ENCODE peak calls at places on chromosomes 12 and 14, in four cellular contexts. One of them, this sample, is unnamed.
A peak's percentile ranks its signal among the peaks of the same experiment; 100 is the strongest.

GRCh38 chr12:104138747-104139186 is 757 bp upstream of the NFYB start:
- DNase-seq in NCI-H524: no peak
- DNase-seq in stimulated activated CD8-positive, alpha-beta memory T cell treated with anti-CD3 and anti-CD28 coated beads, Interleukin-4, amount 100 ng/mL, for 1 hour: no peak
- DNase-seq in osteoblast: peak; percentile 51
- DNase-seq in this sample: no peak

GRCh38 chr14:105528197-105528858 is 1.9 kb downstream of the TMEM121 start:
- DNase-seq in NCI-H524: peak; percentile 55
- DNase-seq in stimulated activated CD8-positive, alpha-beta memory T cell treated with anti-CD3 and anti-CD28 coated beads, Interleukin-4, amount 100 ng/mL, for 1 hour: peak; percentile 60
- DNase-seq in osteoblast: peak; percentile 100
- DNase-seq in this sample: peak; percentile 61

GRCh38 chr12:53123578-53124351 is 20.5 kb downstream of the SOAT2 start:
- DNase-seq in NCI-H524: no peak
- DNase-seq in stimulated activated CD8-positive, alpha-beta memory T cell treated with anti-CD3 and anti-CD28 coated beads, Interleukin-4, amount 100 ng/mL, for 1 hour: no peak
- DNase-seq in osteoblast: peak; percentile 98
- DNase-seq in this sample: no peak

GRCh38 chr12:119804011-119804641 is 73.0 kb downstream of the CIT start:
- DNase-seq in NCI-H524: no peak
- DNase-seq in stimulated activated CD8-positive, alpha-beta memory T cell treated with anti-CD3 and anti-CD28 coated beads, Interleukin-4, amount 100 ng/mL, for 1 hour: no peak
- DNase-seq in osteoblast: peak; percentile 86
- DNase-seq in this sample: no peak

GRCh38 chr14:100056964-100057817 is 8.0 kb upstream of the EVL start:
- DNase-seq in NCI-H524: no peak
- DNase-seq in stimulated activated CD8-positive, alpha-beta memory T cell treated with anti-CD3 and anti-CD28 coated beads, Interleukin-4, amount 100 ng/mL, for 1 hour: no peak
- DNase-seq in osteoblast: peak; percentile 67
- DNase-seq in this sample: no peak

GRCh38 chr12:47017901-47018479 is 61.4 kb upstream of the PCED1B start:
- DNase-seq in NCI-H524: no peak
- DNase-seq in stimulated activated CD8-positive, alpha-beta memory T cell treated with anti-CD3 and anti-CD28 coated beads, Interleukin-4, amount 100 ng/mL, for 1 hour: no peak
- DNase-seq in osteoblast: no peak
- DNase-seq in this sample: no peak

GRCh38 chr14:29861996-29862395 is 65.7 kb downstream of the PRKD1 start:
- DNase-seq in NCI-H524: no peak
- DNase-seq in stimulated activated CD8-positive, alpha-beta memory T cell treated with anti-CD3 and anti-CD28 coated beads, Interleukin-4, amount 100 ng/mL, for 1 hour: no peak
- DNase-seq in osteoblast: no peak
- DNase-seq in this sample: no peak

GRCh38 chr14:87864356-87865230 is 128.4 kb downstream of the GALC start:
- DNase-seq in NCI-H524: no peak
- DNase-seq in stimulated activated CD8-positive, alpha-beta memory T cell treated with anti-CD3 and anti-CD28 coated beads, Interleukin-4, amount 100 ng/mL, for 1 hour: no peak
- DNase-seq in osteoblast: no peak
- DNase-seq in this sample: no peak

GRCh38 chr14:99166506-99166905 is 105.5 kb downstream of the BCL11B start:
- DNase-seq in NCI-H524: no peak
- DNase-seq in stimulated activated CD8-positive, alpha-beta memory T cell treated with anti-CD3 and anti-CD28 coated beads, Interleukin-4, amount 100 ng/mL, for 1 hour: no peak
- DNase-seq in osteoblast: peak; percentile 38
- DNase-seq in this sample: no peak

GRCh38 chr12:120668797-120669054 is 18.2 kb upstream of the MLEC start:
- DNase-seq in NCI-H524: no peak
- DNase-seq in stimulated activated CD8-positive, alpha-beta memory T cell treated with anti-CD3 and anti-CD28 coated beads, Interleukin-4, amount 100 ng/mL, for 1 hour: no peak
- DNase-seq in osteoblast: no peak
- DNase-seq in this sample: no peak

GRCh38 chr14:105267820-105268548 is 19.7 kb downstream of the BTBD6 start:
- DNase-seq in NCI-H524: no peak
- DNase-seq in stimulated activated CD8-positive, alpha-beta memory T cell treated with anti-CD3 and anti-CD28 coated beads, Interleukin-4, amount 100 ng/mL, for 1 hour: no peak
- DNase-seq in osteoblast: peak; percentile 93
- DNase-seq in this sample: no peak

GRCh38 chr14:104155513-104155912 is 17.1 kb downstream of the KIF26A start:
- DNase-seq in NCI-H524: no peak
- DNase-seq in stimulated activated CD8-positive, alpha-beta memory T cell treated with anti-CD3 and anti-CD28 coated beads, Interleukin-4, amount 100 ng/mL, for 1 hour: no peak
- DNase-seq in osteoblast: no peak
- DNase-seq in this sample: no peak

GRCh38 chr12:124629799-124630198 is 62.4 kb upstream of the NCOR2 start:
- DNase-seq in NCI-H524: no peak
- DNase-seq in stimulated activated CD8-positive, alpha-beta memory T cell treated with anti-CD3 and anti-CD28 coated beads, Interleukin-4, amount 100 ng/mL, for 1 hour: no peak
- DNase-seq in osteoblast: no peak
- DNase-seq in this sample: no peak

GRCh38 chr12:28872654-28873268 is 276.3 kb upstream of the FAR2 start:
- DNase-seq in NCI-H524: peak; percentile 41
- DNase-seq in stimulated activated CD8-positive, alpha-beta memory T cell treated with anti-CD3 and anti-CD28 coated beads, Interleukin-4, amount 100 ng/mL, for 1 hour: no peak
- DNase-seq in osteoblast: peak; percentile 67
- DNase-seq in this sample: peak; percentile 12

GRCh38 chr14:74255281-74255680 is 16.0 kb downstream of the VSX2 start:
- DNase-seq in NCI-H524: peak; percentile 96
- DNase-seq in stimulated activated CD8-positive, alpha-beta memory T cell treated with anti-CD3 and anti-CD28 coated beads, Interleukin-4, amount 100 ng/mL, for 1 hour: no peak
- DNase-seq in osteoblast: no peak
- DNase-seq in this sample: no peak

GRCh38 chr14:76779221-76780057 is 18.2 kb downstream of the VASH1 start:
- DNase-seq in NCI-H524: no peak
- DNase-seq in stimulated activated CD8-positive, alpha-beta memory T cell treated with anti-CD3 and anti-CD28 coated beads, Interleukin-4, amount 100 ng/mL, for 1 hour: no peak
- DNase-seq in osteoblast: no peak
- DNase-seq in this sample: no peak

GRCh38 chr12:10283028-10283427 is 24.6 kb upstream of the KLRD1 start:
- DNase-seq in NCI-H524: no peak
- DNase-seq in stimulated activated CD8-positive, alpha-beta memory T cell treated with anti-CD3 and anti-CD28 coated beads, Interleukin-4, amount 100 ng/mL, for 1 hour: no peak
- DNase-seq in osteoblast: no peak
- DNase-seq in this sample: no peak

GRCh38 chr12:67068204-67068731 is 200.9 kb upstream of the CAND1 start:
- DNase-seq in NCI-H524: peak; percentile 14
- DNase-seq in stimulated activated CD8-positive, alpha-beta memory T cell treated with anti-CD3 and anti-CD28 coated beads, Interleukin-4, amount 100 ng/mL, for 1 hour: no peak
- DNase-seq in osteoblast: no peak
- DNase-seq in this sample: no peak

GRCh38 chr14:75487155-75487671 is 35.1 kb upstream of the BATF start:
- DNase-seq in NCI-H524: no peak
- DNase-seq in stimulated activated CD8-positive, alpha-beta memory T cell treated with anti-CD3 and anti-CD28 coated beads, Interleukin-4, amount 100 ng/mL, for 1 hour: no peak
- DNase-seq in osteoblast: no peak
- DNase-seq in this sample: no peak

GRCh38 chr14:83085725-83086124 is 1552.1 kb upstream of the SEL1L start:
- DNase-seq in NCI-H524: no peak
- DNase-seq in stimulated activated CD8-positive, alpha-beta memory T cell treated with anti-CD3 and anti-CD28 coated beads, Interleukin-4, amount 100 ng/mL, for 1 hour: no peak
- DNase-seq in osteoblast: no peak
- DNase-seq in this sample: no peak

GRCh38 chr12:49871263-49871561 is 28.3 kb upstream of the BCDIN3D start:
- DNase-seq in NCI-H524: no peak
- DNase-seq in stimulated activated CD8-positive, alpha-beta memory T cell treated with anti-CD3 and anti-CD28 coated beads, Interleukin-4, amount 100 ng/mL, for 1 hour: no peak
- DNase-seq in osteoblast: no peak
- DNase-seq in this sample: no peak

GRCh38 chr12:109027767-109028166 is 6.9 kb upstream of the SVOP start:
- DNase-seq in NCI-H524: no peak
- DNase-seq in stimulated activated CD8-positive, alpha-beta memory T cell treated with anti-CD3 and anti-CD28 coated beads, Interleukin-4, amount 100 ng/mL, for 1 hour: no peak
- DNase-seq in osteoblast: no peak
- DNase-seq in this sample: no peak

GRCh38 chr14:55864890-55865655 is 253.1 kb upstream of the PELI2 start:
- DNase-seq in NCI-H524: no peak
- DNase-seq in stimulated activated CD8-positive, alpha-beta memory T cell treated with anti-CD3 and anti-CD28 coated beads, Interleukin-4, amount 100 ng/mL, for 1 hour: no peak
- DNase-seq in osteoblast: no peak
- DNase-seq in this sample: no peak

GRCh38 chr14:92633724-92634123 is 114.7 kb downstream of the LGMN start:
- DNase-seq in NCI-H524: no peak
- DNase-seq in stimulated activated CD8-positive, alpha-beta memory T cell treated with anti-CD3 and anti-CD28 coated beads, Interleukin-4, amount 100 ng/mL, for 1 hour: no peak
- DNase-seq in osteoblast: no peak
- DNase-seq in this sample: no peak

GRCh38 chr14:94062344-94062904 is 18.6 kb downstream of the DDX24 start:
- DNase-seq in NCI-H524: no peak
- DNase-seq in stimulated activated CD8-positive, alpha-beta memory T cell treated with anti-CD3 and anti-CD28 coated beads, Interleukin-4, amount 100 ng/mL, for 1 hour: no peak
- DNase-seq in osteoblast: no peak
- DNase-seq in this sample: no peak

GRCh38 chr12:49019435-49020317 is 1.1 kb upstream of the PRKAG1 start:
- DNase-seq in NCI-H524: no peak
- DNase-seq in stimulated activated CD8-positive, alpha-beta memory T cell treated with anti-CD3 and anti-CD28 coated beads, Interleukin-4, amount 100 ng/mL, for 1 hour: no peak
- DNase-seq in osteoblast: peak; percentile 90
- DNase-seq in this sample: no peak

GRCh38 chr12:106251636-106252035 is 3.8 kb upstream of the CKAP4 start:
- DNase-seq in NCI-H524: no peak
- DNase-seq in stimulated activated CD8-positive, alpha-beta memory T cell treated with anti-CD3 and anti-CD28 coated beads, Interleukin-4, amount 100 ng/mL, for 1 hour: no peak
- DNase-seq in osteoblast: no peak
- DNase-seq in this sample: no peak

GRCh38 chr12:113162102-113163029 is 12.8 kb downstream of the CFAP73 start:
- DNase-seq in NCI-H524: no peak
- DNase-seq in stimulated activated CD8-positive, alpha-beta memory T cell treated with anti-CD3 and anti-CD28 coated beads, Interleukin-4, amount 100 ng/mL, for 1 hour: no peak
- DNase-seq in osteoblast: peak; percentile 94
- DNase-seq in this sample: no peak

GRCh38 chr14:77377502-77377844 is 294 bp downstream of the SAMD15 start:
- DNase-seq in NCI-H524: no peak
- DNase-seq in stimulated activated CD8-positive, alpha-beta memory T cell treated with anti-CD3 and anti-CD28 coated beads, Interleukin-4, amount 100 ng/mL, for 1 hour: no peak
- DNase-seq in osteoblast: no peak
- DNase-seq in this sample: no peak

GRCh38 chr12:85872497-85873091 is 1.5 kb upstream of the NTS start:
- DNase-seq in NCI-H524: peak; percentile 11
- DNase-seq in stimulated activated CD8-positive, alpha-beta memory T cell treated with anti-CD3 and anti-CD28 coated beads, Interleukin-4, amount 100 ng/mL, for 1 hour: no peak
- DNase-seq in osteoblast: no peak
- DNase-seq in this sample: peak; percentile 68

GRCh38 chr12:88142610-88142991 is 494 bp downstream of the TMTC3 start:
- DNase-seq in NCI-H524: no peak
- DNase-seq in stimulated activated CD8-positive, alpha-beta memory T cell treated with anti-CD3 and anti-CD28 coated beads, Interleukin-4, amount 100 ng/mL, for 1 hour: peak; percentile 1
- DNase-seq in osteoblast: no peak
- DNase-seq in this sample: no peak

GRCh38 chr12:79591988-79592387 is 98.8 kb downstream of the PAWR start:
- DNase-seq in NCI-H524: no peak
- DNase-seq in stimulated activated CD8-positive, alpha-beta memory T cell treated with anti-CD3 and anti-CD28 coated beads, Interleukin-4, amount 100 ng/mL, for 1 hour: no peak
- DNase-seq in osteoblast: no peak
- DNase-seq in this sample: no peak

GRCh38 chr12:2944401-2945047 is 14.7 kb upstream of the TEAD4 start:
- DNase-seq in NCI-H524: peak; percentile 28
- DNase-seq in stimulated activated CD8-positive, alpha-beta memory T cell treated with anti-CD3 and anti-CD28 coated beads, Interleukin-4, amount 100 ng/mL, for 1 hour: peak; percentile 14
- DNase-seq in osteoblast: peak; percentile 73
- DNase-seq in this sample: no peak

GRCh38 chr14:68349900-68350323 is 443.0 kb downstream of the ZFP36L1 start:
- DNase-seq in NCI-H524: no peak
- DNase-seq in stimulated activated CD8-positive, alpha-beta memory T cell treated with anti-CD3 and anti-CD28 coated beads, Interleukin-4, amount 100 ng/mL, for 1 hour: no peak
- DNase-seq in osteoblast: peak; percentile 83
- DNase-seq in this sample: no peak

GRCh38 chr14:21055473-21056117 is 2.0 kb upstream of the RNASE8 start:
- DNase-seq in NCI-H524: no peak
- DNase-seq in stimulated activated CD8-positive, alpha-beta memory T cell treated with anti-CD3 and anti-CD28 coated beads, Interleukin-4, amount 100 ng/mL, for 1 hour: no peak
- DNase-seq in osteoblast: no peak
- DNase-seq in this sample: no peak

GRCh38 chr12:12689672-12690287 is 6.2 kb downstream of the GPR19 start:
- DNase-seq in NCI-H524: no peak
- DNase-seq in stimulated activated CD8-positive, alpha-beta memory T cell treated with anti-CD3 and anti-CD28 coated beads, Interleukin-4, amount 100 ng/mL, for 1 hour: no peak
- DNase-seq in osteoblast: no peak
- DNase-seq in this sample: no peak

GRCh38 chr12:56461235-56462159 is 6.9 kb upstream of the SPRYD4 start:
- DNase-seq in NCI-H524: no peak
- DNase-seq in stimulated activated CD8-positive, alpha-beta memory T cell treated with anti-CD3 and anti-CD28 coated beads, Interleukin-4, amount 100 ng/mL, for 1 hour: no peak
- DNase-seq in osteoblast: no peak
- DNase-seq in this sample: no peak

GRCh38 chr12:108565976-108566375 is 3.6 kb downstream of the ISCU start:
- DNase-seq in NCI-H524: peak; percentile 71
- DNase-seq in stimulated activated CD8-positive, alpha-beta memory T cell treated with anti-CD3 and anti-CD28 coated beads, Interleukin-4, amount 100 ng/mL, for 1 hour: peak; percentile 49
- DNase-seq in osteoblast: no peak
- DNase-seq in this sample: no peak

GRCh38 chr12:22518067-22518719 is 26.1 kb downstream of the C2CD5 start:
- DNase-seq in NCI-H524: no peak
- DNase-seq in stimulated activated CD8-positive, alpha-beta memory T cell treated with anti-CD3 and anti-CD28 coated beads, Interleukin-4, amount 100 ng/mL, for 1 hour: no peak
- DNase-seq in osteoblast: no peak
- DNase-seq in this sample: no peak

This sample was measured in NCI-H1048.